ENCODE peak calls at places on chromosome 11, in nine cellular contexts. One of them, this sample, is unnamed.

GRCh38 chr11:26319906-26320305 is 12.0 kb upstream of the ANO3 start:
- DNase-seq in CD8-positive, alpha-beta T cell: no peak
- DNase-seq in A549: no peak
- DNase-seq in MM.1S: no peak
- DNase-seq in neural progenitor cell: peak
- DNase-seq in sigmoid colon: no peak
- DNase-seq in Peyer's patch: no peak
- DNase-seq in fibroblast of lung: no peak
- DNase-seq in heart left ventricle: no peak
- DNase-seq in this sample: peak

GRCh38 chr11:130144721-130145327 is 14.8 kb upstream of the ST14 start:
- DNase-seq in heart left ventricle: no peak
- DNase-seq in CD8-positive, alpha-beta T cell: no peak
- DNase-seq in neural progenitor cell: peak
- DNase-seq in A549: no peak
- DNase-seq in fibroblast of lung: no peak
- DNase-seq in Peyer's patch: no peak
- DNase-seq in sigmoid colon: no peak
- DNase-seq in MM.1S: no peak
- DNase-seq in this sample: peak

GRCh38 chr11:66050581-66051231 is 1.5 kb upstream of the SF3B2 start:
- DNase-seq in neural progenitor cell: no peak
- DNase-seq in heart left ventricle: no peak
- DNase-seq in Peyer's patch: peak
- DNase-seq in CD8-positive, alpha-beta T cell: no peak
- DNase-seq in sigmoid colon: no peak
- DNase-seq in MM.1S: no peak
- DNase-seq in fibroblast of lung: no peak
- DNase-seq in A549: no peak
- DNase-seq in this sample: no peak

GRCh38 chr11:84212467-84213390 is 926.6 kb upstream of the CCDC90B start:
- DNase-seq in MM.1S: no peak
- DNase-seq in neural progenitor cell: no peak
- DNase-seq in Peyer's patch: no peak
- DNase-seq in A549: no peak
- DNase-seq in heart left ventricle: no peak
- DNase-seq in sigmoid colon: no peak
- DNase-seq in CD8-positive, alpha-beta T cell: no peak
- DNase-seq in fibroblast of lung: peak
- DNase-seq in this sample: no peak

GRCh38 chr11:109362059-109362458 is 59.9 kb upstream of the C11orf87 start:
- DNase-seq in fibroblast of lung: peak
- DNase-seq in neural progenitor cell: no peak
- DNase-seq in heart left ventricle: no peak
- DNase-seq in Peyer's patch: no peak
- DNase-seq in A549: no peak
- DNase-seq in MM.1S: no peak
- DNase-seq in CD8-positive, alpha-beta T cell: no peak
- DNase-seq in sigmoid colon: no peak
- DNase-seq in this sample: peak

GRCh38 chr11:73980001-73980960 is 2.4 kb downstream of the UCP2 start:
- DNase-seq in Peyer's patch: peak
- DNase-seq in neural progenitor cell: no peak
- DNase-seq in sigmoid colon: peak
- DNase-seq in CD8-positive, alpha-beta T cell: peak
- DNase-seq in A549: no peak
- DNase-seq in heart left ventricle: no peak
- DNase-seq in MM.1S: peak
- DNase-seq in fibroblast of lung: no peak
- DNase-seq in this sample: no peak

GRCh38 chr11:66016793-66017177 is 5.0 kb downstream of the CST6 start:
- DNase-seq in fibroblast of lung: no peak
- DNase-seq in heart left ventricle: no peak
- DNase-seq in Peyer's patch: no peak
- DNase-seq in neural progenitor cell: no peak
- DNase-seq in sigmoid colon: no peak
- DNase-seq in A549: no peak
- DNase-seq in MM.1S: no peak
- DNase-seq in CD8-positive, alpha-beta T cell: no peak
- DNase-seq in this sample: no peak

GRCh38 chr11:31887180-31887579 is 76.1 kb upstream of the PAX6 start:
- DNase-seq in sigmoid colon: no peak
- DNase-seq in neural progenitor cell: peak
- DNase-seq in heart left ventricle: no peak
- DNase-seq in MM.1S: no peak
- DNase-seq in fibroblast of lung: no peak
- DNase-seq in CD8-positive, alpha-beta T cell: no peak
- DNase-seq in A549: peak
- DNase-seq in Peyer's patch: no peak
- DNase-seq in this sample: no peak

GRCh38 chr11:126930100-126930841 is 70.3 kb downstream of the KIRREL3 start:
- DNase-seq in A549: no peak
- DNase-seq in sigmoid colon: no peak
- DNase-seq in Peyer's patch: no peak
- DNase-seq in heart left ventricle: no peak
- DNase-seq in CD8-positive, alpha-beta T cell: no peak
- DNase-seq in neural progenitor cell: no peak
- DNase-seq in fibroblast of lung: peak
- DNase-seq in MM.1S: no peak
- DNase-seq in this sample: peak

GRCh38 chr11:124863137-124863825 is 2.0 kb upstream of the ROBO3 start:
- DNase-seq in MM.1S: no peak
- DNase-seq in CD8-positive, alpha-beta T cell: no peak
- DNase-seq in A549: no peak
- DNase-seq in heart left ventricle: no peak
- DNase-seq in sigmoid colon: peak
- DNase-seq in fibroblast of lung: peak
- DNase-seq in Peyer's patch: no peak
- DNase-seq in neural progenitor cell: peak
- DNase-seq in this sample: peak

DNA sequence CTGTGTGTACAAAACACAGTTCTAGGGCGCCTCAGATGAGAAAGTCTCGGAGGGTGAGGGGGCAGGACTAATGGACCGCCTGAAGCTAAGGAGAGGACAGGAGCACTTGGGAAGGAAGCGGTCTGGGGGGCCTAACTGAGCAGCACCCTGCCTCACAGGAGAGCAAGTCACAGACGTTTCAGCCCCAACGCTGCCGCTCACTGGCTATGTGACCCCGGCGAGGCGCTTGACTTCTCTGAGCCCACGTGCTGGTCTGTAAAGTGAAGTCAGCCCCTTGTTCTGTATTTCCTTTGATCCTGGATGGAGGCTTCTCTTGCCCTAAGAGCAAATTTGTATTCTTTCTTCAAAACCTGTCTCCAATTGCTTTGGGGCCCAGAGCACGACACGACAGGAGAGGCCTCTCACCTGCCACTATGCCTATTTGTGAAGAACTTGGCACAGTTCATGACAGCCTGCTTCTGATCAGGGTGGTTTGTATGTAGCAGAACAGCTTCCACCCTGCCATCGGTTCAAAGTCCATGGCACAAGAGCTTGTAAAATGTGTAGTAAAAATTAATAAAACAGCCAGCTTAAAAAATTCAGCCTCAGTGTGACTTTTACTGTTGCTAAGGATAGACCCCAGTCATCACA is 59.1 kb downstream of the WNT11 start:
- DNase-seq in Peyer's patch: no peak
- DNase-seq in heart left ventricle: no peak
- DNase-seq in CD8-positive, alpha-beta T cell: no peak
- DNase-seq in sigmoid colon: no peak
- DNase-seq in MM.1S: no peak
- DNase-seq in fibroblast of lung: no peak
- DNase-seq in neural progenitor cell: no peak
- DNase-seq in A549: no peak
- DNase-seq in this sample: no peak
- H3K4me3 ChIP-seq in Peyer's patch: no peak
- H3K4me3 ChIP-seq in heart left ventricle: no peak
- H3K4me3 ChIP-seq in CD8-positive, alpha-beta T cell: no peak
- H3K4me3 ChIP-seq in sigmoid colon: no peak
- H3K4me3 ChIP-seq in MM.1S: no peak
- H3K4me3 ChIP-seq in fibroblast of lung: no peak
- H3K4me3 ChIP-seq in neural progenitor cell: no peak
- H3K4me3 ChIP-seq in A549: no peak
- H3K4me3 ChIP-seq in this sample: no peak

GRCh38 chr11:19347911-19348310 is 107.2 kb upstream of the E2F8 start:
- DNase-seq in heart left ventricle: no peak
- DNase-seq in CD8-positive, alpha-beta T cell: no peak
- DNase-seq in A549: no peak
- DNase-seq in MM.1S: no peak
- DNase-seq in neural progenitor cell: peak
- DNase-seq in Peyer's patch: no peak
- DNase-seq in fibroblast of lung: no peak
- DNase-seq in sigmoid colon: no peak
- DNase-seq in this sample: no peak
- TF ChIP-seq CTCF in heart left ventricle: no peak
- TF ChIP-seq CTCF in CD8-positive, alpha-beta T cell: no peak
- TF ChIP-seq CTCF in A549: no peak
- TF ChIP-seq CTCF in MM.1S: no peak
- TF ChIP-seq CTCF in neural progenitor cell: no peak
- TF ChIP-seq CTCF in Peyer's patch: no peak
- TF ChIP-seq CTCF in fibroblast of lung: no peak
- TF ChIP-seq CTCF in sigmoid colon: no peak
- TF ChIP-seq CTCF in this sample: no peak

DNA sequence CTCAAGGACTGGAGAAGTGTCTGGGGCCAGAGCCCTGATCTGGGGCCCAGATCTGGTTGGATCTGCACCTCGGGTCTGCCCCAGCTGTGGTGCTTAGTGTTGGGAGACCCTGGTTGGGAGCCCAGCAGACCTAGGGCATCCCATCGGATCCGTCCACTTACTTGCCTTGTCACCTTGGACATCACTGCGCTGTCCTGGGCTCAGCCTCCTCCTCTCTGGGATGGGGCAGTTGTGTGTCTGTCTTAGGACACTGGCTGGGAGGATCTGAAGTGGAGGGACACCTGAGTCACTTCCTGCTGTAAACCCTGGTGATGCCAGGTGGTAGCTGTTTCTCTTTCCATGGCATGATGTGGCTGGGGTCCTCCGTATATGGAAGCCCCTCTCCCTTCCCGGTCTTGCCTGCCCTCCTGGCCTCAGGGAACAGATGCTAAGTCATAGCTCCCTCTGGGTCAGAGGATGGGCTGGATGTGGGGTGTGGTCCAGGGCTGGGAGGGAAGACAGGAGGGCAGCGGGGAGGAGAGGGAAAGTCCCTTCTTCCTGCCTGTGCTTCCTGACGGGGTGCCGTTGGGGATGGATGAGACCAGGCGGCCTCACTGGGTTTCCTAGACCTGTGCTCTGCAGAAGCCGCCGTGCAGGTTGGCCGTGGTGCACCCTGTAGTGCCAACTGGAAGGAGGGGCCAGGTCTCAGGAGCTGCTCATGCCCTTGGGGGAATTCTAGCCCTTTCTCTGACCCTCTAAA is 12.1 kb upstream of the OMP start:
- DNase-seq in A549: no peak
- DNase-seq in neural progenitor cell: no peak
- DNase-seq in fibroblast of lung: no peak
- DNase-seq in sigmoid colon: peak
- DNase-seq in Peyer's patch: no peak
- DNase-seq in CD8-positive, alpha-beta T cell: no peak
- DNase-seq in heart left ventricle: peak
- DNase-seq in MM.1S: no peak
- DNase-seq in this sample: no peak
- H3K4me3 ChIP-seq in A549: no peak
- H3K4me3 ChIP-seq in neural progenitor cell: no peak
- H3K4me3 ChIP-seq in fibroblast of lung: no peak
- H3K4me3 ChIP-seq in sigmoid colon: no peak
- H3K4me3 ChIP-seq in Peyer's patch: no peak
- H3K4me3 ChIP-seq in CD8-positive, alpha-beta T cell: no peak
- H3K4me3 ChIP-seq in heart left ventricle: no peak
- H3K4me3 ChIP-seq in MM.1S: no peak
- H3K4me3 ChIP-seq in this sample: no peak

DNA sequence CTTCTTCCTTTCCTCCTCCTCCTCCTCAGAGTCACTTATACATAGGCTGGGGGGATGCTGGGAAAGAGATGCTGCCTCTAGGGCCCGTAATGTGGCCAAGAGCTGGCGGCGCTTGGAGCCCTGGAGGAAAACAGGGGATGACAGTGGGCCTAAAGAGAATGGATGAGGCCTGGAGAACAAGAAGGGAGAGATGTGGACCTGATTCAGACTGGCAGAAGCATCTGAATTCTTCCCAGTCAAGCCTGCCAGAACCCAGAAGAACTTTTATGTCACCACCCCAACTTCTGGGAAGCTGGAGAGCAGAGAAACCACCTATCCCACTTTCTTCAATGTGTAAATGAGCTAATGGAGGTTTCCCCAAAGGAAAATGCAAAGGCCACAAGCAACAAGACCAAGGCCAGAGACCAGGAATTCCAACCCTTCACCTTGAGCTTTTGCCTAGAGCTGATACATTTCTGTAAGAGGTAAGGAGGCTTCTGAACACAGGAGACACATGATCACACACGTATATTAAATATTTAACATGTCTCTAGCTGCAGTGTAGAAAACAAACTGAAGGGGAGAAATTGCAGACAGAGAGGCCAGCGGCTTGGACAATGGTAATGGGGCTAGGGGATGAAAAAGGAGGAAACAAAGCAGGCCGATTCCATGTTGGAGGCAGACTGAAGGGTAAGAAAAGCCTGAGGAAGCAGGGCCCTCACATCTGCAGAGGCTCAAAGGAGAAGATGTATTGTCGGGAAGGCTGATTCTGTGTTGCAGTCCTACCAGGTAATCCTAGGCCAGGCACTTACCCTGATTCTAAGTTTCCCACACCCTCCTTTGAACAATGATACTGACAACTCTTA is 1.1 kb downstream of the RRP8 start:
- DNase-seq in Peyer's patch: no peak
- DNase-seq in neural progenitor cell: peak
- DNase-seq in CD8-positive, alpha-beta T cell: no peak
- DNase-seq in MM.1S: no peak
- DNase-seq in heart left ventricle: no peak
- DNase-seq in fibroblast of lung: no peak
- DNase-seq in A549: no peak
- DNase-seq in sigmoid colon: peak
- DNase-seq in this sample: no peak
- TF ChIP-seq CTCF in Peyer's patch: no peak
- TF ChIP-seq CTCF in neural progenitor cell: no peak
- TF ChIP-seq CTCF in CD8-positive, alpha-beta T cell: no peak
- TF ChIP-seq CTCF in MM.1S: no peak
- TF ChIP-seq CTCF in heart left ventricle: no peak
- TF ChIP-seq CTCF in fibroblast of lung: no peak
- TF ChIP-seq CTCF in A549: no peak
- TF ChIP-seq CTCF in sigmoid colon: no peak
- TF ChIP-seq CTCF in this sample: no peak

GRCh38 chr11:11574373-11574772 is 47.4 kb downstream of the GALNT18 start:
- DNase-seq in CD8-positive, alpha-beta T cell: no peak
- DNase-seq in sigmoid colon: no peak
- DNase-seq in neural progenitor cell: no peak
- DNase-seq in heart left ventricle: no peak
- DNase-seq in fibroblast of lung: no peak
- DNase-seq in Peyer's patch: no peak
- DNase-seq in MM.1S: no peak
- DNase-seq in A549: no peak
- DNase-seq in this sample: no peak
- H3K4me3 ChIP-seq in CD8-positive, alpha-beta T cell: no peak
- H3K4me3 ChIP-seq in sigmoid colon: no peak
- H3K4me3 ChIP-seq in neural progenitor cell: no peak
- H3K4me3 ChIP-seq in heart left ventricle: no peak
- H3K4me3 ChIP-seq in fibroblast of lung: no peak
- H3K4me3 ChIP-seq in Peyer's patch: no peak
- H3K4me3 ChIP-seq in MM.1S: no peak
- H3K4me3 ChIP-seq in A549: no peak
- H3K4me3 ChIP-seq in this sample: no peak

GRCh38 chr11:11003226-11003625 is 145.4 kb upstream of the ZBED5 start:
- DNase-seq in fibroblast of lung: no peak
- DNase-seq in A549: no peak
- DNase-seq in heart left ventricle: no peak
- DNase-seq in MM.1S: no peak
- DNase-seq in Peyer's patch: no peak
- DNase-seq in CD8-positive, alpha-beta T cell: no peak
- DNase-seq in neural progenitor cell: no peak
- DNase-seq in sigmoid colon: no peak
- DNase-seq in this sample: no peak
- TF ChIP-seq CTCF in fibroblast of lung: no peak
- TF ChIP-seq CTCF in A549: no peak
- TF ChIP-seq CTCF in heart left ventricle: no peak
- TF ChIP-seq CTCF in MM.1S: no peak
- TF ChIP-seq CTCF in Peyer's patch: no peak
- TF ChIP-seq CTCF in CD8-positive, alpha-beta T cell: no peak
- TF ChIP-seq CTCF in neural progenitor cell: no peak
- TF ChIP-seq CTCF in sigmoid colon: no peak
- TF ChIP-seq CTCF in this sample: no peak